ENCODE peak calls at places on chromosome 2, in eight cellular contexts. L, C, T, V, S, Y, K and W are unnamed samples.

GRCh38 chr2:168149431-168149830 is 98.0 kb downstream of the STK39 start:
- DNase-seq in L (peak; percentile 53), C (no peak), T (no peak), V (no peak), S (peak; percentile 85), Y (no peak), K (peak; percentile 31), W (no peak)

GRCh38 chr2:239729681-239730566 is 295.2 kb downstream of the NDUFA10 start:
- DNase-seq in L (no peak), C (no peak), T (no peak), V (no peak), S (no peak), Y (no peak), K (no peak), W (no peak)

GRCh38 chr2:48600204-48600813 is 17.3 kb upstream of the GTF2A1L start:
- DNase-seq in L (peak; percentile 69), C (no peak), T (no peak), V (peak; percentile 53), S (peak; percentile 61), Y (no peak), K (peak; percentile 53), W (peak; percentile 21)

GRCh38 chr2:99636432-99637034 is 146.7 kb upstream of the REV1 start:
- DNase-seq in L (no peak), C (no peak), T (no peak), V (no peak), S (no peak), Y (no peak), K (no peak), W (no peak)

GRCh38 chr2:189287982-189288494 is 108.5 kb upstream of the COL5A2 start:
- DNase-seq in L (peak; percentile 94), C (no peak), T (peak; percentile 31), V (peak; percentile 51), S (peak; percentile 39), Y (peak; percentile 65), K (peak; percentile 86), W (peak; percentile 14)

GRCh38 chr2:140154271-140154670 is 1374.1 kb upstream of the NXPH2 start:
- DNase-seq in L (no peak), C (no peak), T (no peak), V (no peak), S (no peak), Y (no peak), K (no peak), W (no peak)

GRCh38 chr2:124692707-124693106 is 667.6 kb downstream of the CNTNAP5 start:
- DNase-seq in L (no peak), C (no peak), T (no peak), V (no peak), S (no peak), Y (no peak), K (no peak), W (no peak)

GRCh38 chr2:241858206-241859016 is at the start of gene PDCD1:
- DNase-seq in L (no peak), C (no peak), T (no peak), V (peak; percentile 79), S (no peak), Y (no peak), K (no peak), W (peak; percentile 89)

GRCh38 chr2:219489315-219489714 is 9.4 kb upstream of the GMPPA start:
- DNase-seq in L (no peak), C (no peak), T (no peak), V (no peak), S (no peak), Y (no peak), K (no peak), W (no peak)

GRCh38 chr2:128178144-128178649 is 87.2 kb downstream of the UGGT1 start:
- DNase-seq in L (no peak), C (no peak), T (no peak), V (no peak), S (no peak), Y (no peak), K (no peak), W (no peak)

GRCh38 chr2:128178650-128179460 is 87.9 kb downstream of the UGGT1 start:
- DNase-seq in L (peak; percentile 77), C (peak; percentile 44), T (peak; percentile 28), V (peak; percentile 40), S (peak; percentile 56), Y (peak; percentile 59), K (peak; percentile 98), W (peak; percentile 40)

GRCh38 chr2:128180031-128180430 is 89.0 kb downstream of the UGGT1 start:
- DNase-seq in L (peak; percentile 33), C (no peak), T (no peak), V (no peak), S (no peak), Y (no peak), K (peak; percentile 40), W (no peak)

GRCh38 chr2:128177315-128177714 is 86.3 kb downstream of the UGGT1 start:
- DNase-seq in L (no peak), C (no peak), T (no peak), V (no peak), S (no peak), Y (no peak), K (no peak), W (no peak)

DNA sequence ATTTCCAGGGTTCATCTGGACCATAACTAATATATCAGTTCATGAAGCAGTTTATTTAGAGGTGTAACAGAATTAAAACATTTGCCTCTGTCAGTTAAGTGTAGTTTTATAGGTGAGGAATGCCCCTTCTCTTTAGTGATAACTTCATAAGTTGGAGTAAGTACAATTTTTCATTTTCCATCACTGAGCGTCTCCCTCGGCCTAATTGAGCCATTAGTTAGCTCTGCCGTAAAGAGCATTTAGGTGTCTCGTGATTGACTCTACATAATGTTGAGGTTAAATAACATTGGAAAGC is 88.4 kb downstream of the UGGT1 start:
- DNase-seq in L (no peak), C (no peak), T (no peak), V (no peak), S (no peak), Y (no peak), K (no peak), W (no peak)
- TF ChIP-seq CTCF in L (no peak), C (peak; percentile 38), T (no peak), V (no peak), S (no peak), Y (no peak), K (no peak), W (no peak)

DNA sequence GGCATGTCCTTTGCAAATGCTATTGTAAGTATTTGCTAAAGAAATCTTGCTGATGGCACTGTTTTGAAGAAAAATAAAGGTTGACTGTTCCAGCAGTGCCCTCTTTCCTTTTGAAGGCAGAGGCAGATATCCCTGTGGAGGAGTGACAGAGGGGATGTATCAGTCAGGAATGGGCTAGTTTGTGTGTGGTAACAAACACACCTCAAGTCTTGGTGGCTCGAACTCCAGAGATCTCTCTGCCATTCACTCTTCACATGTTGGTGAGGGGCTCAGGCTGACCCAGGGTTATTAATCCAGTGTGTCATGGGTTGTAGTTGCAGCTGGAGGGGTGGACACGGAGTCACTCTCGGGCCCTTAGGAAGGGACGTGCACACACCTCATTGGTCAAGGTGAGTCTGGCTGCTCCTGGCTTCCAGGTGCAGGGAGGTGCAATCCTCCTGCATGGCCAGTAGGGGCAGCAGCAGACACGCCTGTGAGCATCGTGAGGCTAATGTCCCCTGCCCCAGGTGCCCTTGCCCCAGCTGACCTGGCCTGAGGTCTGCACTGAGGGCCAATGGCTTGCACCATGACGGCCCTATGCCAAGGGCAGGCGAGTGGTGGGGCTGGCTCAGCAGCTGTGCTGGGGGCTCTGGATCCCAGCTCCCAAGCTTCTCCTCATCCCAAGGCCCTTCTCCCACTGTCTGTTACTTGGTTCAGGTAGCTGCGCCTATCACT is 146.5 kb downstream of the ASB1 start:
- DNase-seq in L (peak; percentile 9), C (no peak), T (peak; percentile 49), V (peak; percentile 25), S (peak; percentile 19), Y (no peak), K (no peak), W (peak; percentile 76)
- TF ChIP-seq CTCF in L (peak; percentile 72), C (peak; percentile 84), T (peak; percentile 32), V (peak; percentile 57), S (peak; percentile 83), Y (peak; percentile 21), K (peak; percentile 61), W (peak; percentile 81)

GRCh38 chr2:197170137-197170682 is 140.4 kb downstream of the ANKRD44 start:
- DNase-seq in L (no peak), C (no peak), T (no peak), V (no peak), S (no peak), Y (no peak), K (no peak), W (no peak)
- TF ChIP-seq CTCF in L (no peak), C (no peak), T (no peak), V (no peak), S (no peak), Y (no peak), K (no peak), W (no peak)

GRCh38 chr2:174691203-174691779 is 73.0 kb downstream of the CHRNA1 start:
- DNase-seq in L (no peak), C (no peak), T (no peak), V (no peak), S (no peak), Y (no peak), K (no peak), W (no peak)
- TF ChIP-seq CTCF in L (no peak), C (no peak), T (no peak), V (no peak), S (no peak), Y (no peak), K (no peak), W (no peak)

DNA sequence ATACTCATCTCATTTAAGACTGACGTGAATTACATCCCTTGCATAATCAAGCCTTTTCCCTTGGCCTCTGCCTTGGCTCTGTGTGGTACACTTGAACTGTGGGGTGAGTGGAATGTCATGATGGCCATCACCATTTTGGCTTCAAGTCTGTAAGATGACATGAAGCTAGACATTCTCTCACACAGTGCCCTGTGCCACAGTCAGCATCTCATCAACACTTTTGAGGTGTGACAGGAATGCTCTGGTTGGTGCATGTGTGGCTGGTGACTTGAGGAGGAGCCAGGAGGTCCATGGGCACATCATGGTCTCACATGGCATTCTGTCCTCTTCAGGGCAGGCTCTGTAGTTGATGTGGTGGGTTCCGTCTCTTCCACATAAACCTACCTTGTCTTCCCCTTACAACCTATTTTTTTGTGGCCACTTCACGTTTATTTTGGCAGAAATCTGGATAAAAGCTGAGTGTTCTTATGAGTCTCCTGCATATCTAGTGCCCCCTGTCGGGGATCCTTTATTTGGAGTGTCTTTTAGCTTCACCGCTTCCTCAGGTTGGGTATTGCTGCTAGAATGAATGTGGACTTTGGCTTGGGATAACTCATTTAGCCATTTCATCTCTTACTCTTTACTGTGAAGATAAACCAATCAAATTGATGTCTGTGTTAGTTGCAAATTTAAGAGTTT is 28.1 kb downstream of the MAP4K4 start:
- DNase-seq in L (peak; percentile 54), C (no peak), T (no peak), V (no peak), S (peak; percentile 68), Y (no peak), K (no peak), W (no peak)
- TF ChIP-seq CTCF in L (peak; percentile 39), C (no peak), T (no peak), V (no peak), S (peak; percentile 55), Y (no peak), K (peak; percentile 23), W (no peak)

DNA sequence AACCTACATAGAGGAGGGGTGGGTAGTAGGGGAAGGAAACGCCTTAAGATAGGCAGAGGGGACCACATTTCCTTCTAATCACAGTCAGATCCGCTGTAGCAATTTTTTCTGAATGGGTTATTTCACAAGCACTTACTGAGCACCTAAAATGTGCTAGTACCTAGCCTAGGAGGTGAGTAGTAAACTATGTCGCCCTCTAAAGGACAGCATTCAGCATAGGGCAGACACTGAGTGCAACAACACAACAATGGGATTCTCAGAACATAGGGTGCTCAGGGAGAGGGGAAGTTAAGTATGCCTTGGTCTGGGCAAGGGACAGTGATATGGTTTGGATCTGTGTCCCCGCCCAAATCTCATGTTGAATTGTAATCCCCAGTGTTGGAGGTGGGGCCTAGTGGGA is 166.1 kb upstream of the RAB6C start:
- DNase-seq in L (no peak), C (no peak), T (no peak), V (no peak), S (peak; percentile 42), Y (no peak), K (no peak), W (no peak)
- TF ChIP-seq CTCF in L (no peak), C (no peak), T (no peak), V (no peak), S (peak; percentile 41), Y (no peak), K (no peak), W (no peak)